ENCODE peak calls at places on chromosomes 3 and 15, in four cellular contexts. Q is HS-5; J is HEK293T; I is CD8-positive, alpha-beta memory T cell. K is an unnamed sample.

GRCh38 chr3:133855772-133856171 is 39.9 kb downstream of the RAB6B start:
- DNase-seq in I (no peak), Q (no peak), J (no peak), K (no peak)

GRCh38 chr15:48414015-48414414 is 82.8 kb downstream of the DUT start:
- DNase-seq in Q (no peak), J (no peak), I (no peak), K (no peak)

GRCh38 chr3:277873-278272 is 81.3 kb downstream of the CHL1 start:
- DNase-seq in I (no peak), Q (no peak), J (no peak), K (no peak)

GRCh38 chr3:5202267-5202666 is 14.8 kb downstream of the EDEM1 start:
- DNase-seq in I (no peak), Q (no peak), J (no peak), K (no peak)

GRCh38 chr15:56759450-56759845 is 26.1 kb upstream of the ZNF280D start:
- DNase-seq in Q (peak; percentile 84), I (no peak), J (no peak), K (no peak)

GRCh38 chr15:52295421-52295991 is at the start of gene MYO5C:
- DNase-seq in I (peak; percentile 8), J (peak; percentile 71), Q (no peak), K (no peak)

GRCh38 chr3:138127636-138128365 is 4.4 kb downstream of the A4GNT start:
- DNase-seq in Q (no peak), I (no peak), J (no peak), K (no peak)

GRCh38 chr3:17580901-17581300 is 161.5 kb downstream of the TBC1D5 start:
- DNase-seq in J (no peak), I (no peak), Q (no peak), K (no peak)

GRCh38 chr3:123773681-123774431 is 110.3 kb downstream of the MYLK start:
- DNase-seq in I (no peak), Q (peak; percentile 36), J (no peak), K (peak; percentile 83)

GRCh38 chr3:169822091-169822490 is 9.4 kb upstream of the LRRC34 start:
- DNase-seq in J (no peak), Q (no peak), I (no peak), K (no peak)

GRCh38 chr15:47768730-47769129 is 51.4 kb downstream of the SEMA6D start:
- DNase-seq in J (peak; percentile 12), Q (no peak), I (no peak), K (no peak)

GRCh38 chr15:70088887-70089691 is 8.6 kb downstream of the TLE3 start:
- DNase-seq in Q (no peak), J (no peak), I (no peak), K (no peak)

GRCh38 chr3:158539414-158540014 is 31.5 kb upstream of the MLF1 start:
- DNase-seq in J (peak; percentile 21), I (peak; percentile 19), Q (peak; percentile 35), K (no peak)

GRCh38 chr3:66486646-66487045 is 14.2 kb downstream of the LRIG1 start:
- DNase-seq in I (no peak), Q (peak; percentile 58), J (no peak), K (no peak)

GRCh38 chr3:48607519-48607918 is 1.9 kb downstream of the UQCRC1 start:
- DNase-seq in I (no peak), Q (no peak), J (no peak), K (no peak)

GRCh38 chr15:60006203-60006782 is 2.2 kb downstream of the FOXB1 start:
- DNase-seq in J (peak; percentile 57), I (peak; percentile 54), Q (no peak), K (no peak)

GRCh38 chr3:129398803-129399144 is 29.7 kb downstream of the EFCAB12 start:
- DNase-seq in J (peak; percentile 41), Q (no peak), I (no peak), K (no peak)

GRCh38 chr15:81475926-81476325 is 101.9 kb upstream of the TMC3 start:
- DNase-seq in I (no peak), J (no peak), Q (no peak), K (no peak)

GRCh38 chr3:128382221-128382807 is 84.4 kb downstream of the DNAJB8 start:
- DNase-seq in Q (no peak), J (no peak), I (no peak), K (no peak)

GRCh38 chr15:43302155-43302554 is 28.2 kb downstream of the LCMT2 start:
- DNase-seq in I (no peak), J (no peak), Q (no peak), K (no peak)

K was measured in osteocyte.